ENCODE peak calls at places on chromosomes 4 and X, in seven cellular contexts. R, C, B, A, T, W and K are unnamed samples.

GRCh38 chr4:165201806-165202205 is 5.6 kb upstream of the KLHL2 start:
- DNase-seq in R (no peak), C (no peak), B (no peak), A (no peak), T (no peak), W (no peak), K (no peak)

GRCh38 chr4:4848540-4848939 is 10.9 kb upstream of the MSX1 start:
- DNase-seq in R (no peak), C (no peak), B (no peak), A (no peak), T (no peak), W (no peak), K (no peak)

GRCh38 chrX:9643807-9644206 is 121.8 kb downstream of the GPR143 start:
- DNase-seq in R (no peak), C (no peak), B (no peak), A (no peak), T (no peak), W (no peak), K (no peak)

GRCh38 chr4:38873290-38873949 is 5.8 kb downstream of the FAM114A1 start:
- DNase-seq in R (no peak), C (no peak), B (no peak), A (no peak), T (no peak), W (no peak), K (no peak)

GRCh38 chrX:48617542-48618340 is 20.4 kb downstream of the WDR13 start:
- DNase-seq in R (no peak), C (no peak), B (no peak), A (peak), T (no peak), W (no peak), K (no peak)

GRCh38 chrX:108516184-108516583 is 76.5 kb downstream of the COL4A5 start:
- DNase-seq in R (peak), C (no peak), B (no peak), A (no peak), T (peak), W (no peak), K (no peak)

GRCh38 chr4:175509320-175509719 is 302.7 kb downstream of the GPM6A start:
- DNase-seq in R (no peak), C (peak), B (peak), A (peak), T (no peak), W (no peak), K (no peak)

GRCh38 chr4:113537183-113537977 is 224.2 kb downstream of the CAMK2D start:
- DNase-seq in R (no peak), C (no peak), B (no peak), A (no peak), T (no peak), W (no peak), K (no peak)

GRCh38 chr4:44760142-44760898 is 34.0 kb upstream of the GNPDA2 start:
- DNase-seq in R (peak), C (no peak), B (no peak), A (peak), T (peak), W (peak), K (peak)

GRCh38 chr4:26484032-26484515 is 6.2 kb downstream of the CCKAR start:
- DNase-seq in R (peak), C (no peak), B (no peak), A (no peak), T (peak), W (no peak), K (no peak)

GRCh38 chr4:8505229-8505628 is 64.7 kb downstream of the TRMT44 start:
- DNase-seq in R (no peak), C (no peak), B (no peak), A (no peak), T (no peak), W (no peak), K (no peak)

GRCh38 chrX:135549519-135549918 is 29.1 kb downstream of the INTS6L start:
- DNase-seq in R (no peak), C (no peak), B (no peak), A (no peak), T (no peak), W (no peak), K (no peak)

GRCh38 chrX:68299923-68300322 is 133.4 kb downstream of the OPHN1 start:
- DNase-seq in R (peak), C (no peak), B (no peak), A (no peak), T (no peak), W (no peak), K (no peak)

GRCh38 chrX:24874604-24875247 is 141.0 kb downstream of the ARX start:
- DNase-seq in R (no peak), C (peak), B (no peak), A (peak), T (no peak), W (no peak), K (no peak)

GRCh38 chr4:157172011-157172410 is 48.5 kb upstream of the GRIA2 start:
- DNase-seq in R (peak), C (no peak), B (no peak), A (peak), T (no peak), W (no peak), K (no peak)

GRCh38 chr4:83320548-83320947 is 14.1 kb downstream of the HPSE start:
- DNase-seq in R (peak), C (no peak), B (no peak), A (no peak), T (peak), W (no peak), K (peak)

GRCh38 chrX:49673394-49673793 is 22.4 kb downstream of the PAGE1 start:
- DNase-seq in R (no peak), C (no peak), B (no peak), A (peak), T (no peak), W (no peak), K (no peak)

GRCh38 chr4:81304871-81305270 is 89.8 kb upstream of the PRKG2 start:
- DNase-seq in R (peak), C (no peak), B (no peak), A (no peak), T (peak), W (no peak), K (no peak)

GRCh38 chrX:134622056-134622812 is 36.0 kb downstream of the PLAC1 start:
- DNase-seq in R (peak), C (peak), B (peak), A (peak), T (peak), W (no peak), K (no peak)

GRCh38 chr4:30770049-30770549 is 49.9 kb downstream of the PCDH7 start:
- DNase-seq in R (peak), C (no peak), B (no peak), A (no peak), T (peak), W (no peak), K (no peak)

GRCh38 chrX:109294097-109294815 is 187.6 kb downstream of the GUCY2F start:
- DNase-seq in R (no peak), C (no peak), B (no peak), A (no peak), T (no peak), W (no peak), K (no peak)

GRCh38 chr4:41670982-41671381 is 77.5 kb downstream of the PHOX2B start:
- DNase-seq in R (no peak), C (no peak), B (no peak), A (no peak), T (no peak), W (no peak), K (no peak)

GRCh38 chrX:41332408-41332987 is 1.5 kb upstream of the DDX3X start:
- DNase-seq in R (peak), C (no peak), B (no peak), A (peak), T (no peak), W (no peak), K (no peak)

GRCh38 chr4:128502818-128503527 is 215.4 kb upstream of the PGRMC2 start:
- DNase-seq in R (no peak), C (no peak), B (no peak), A (no peak), T (no peak), W (no peak), K (no peak)

GRCh38 chr4:4480685-4481393 is 61.0 kb downstream of the STX18 start:
- DNase-seq in R (peak), C (no peak), B (no peak), A (peak), T (peak), W (no peak), K (no peak)

GRCh38 chr4:142044271-142044670 is 407.9 kb downstream of the IL15 start:
- DNase-seq in R (peak), C (no peak), B (no peak), A (peak), T (no peak), W (no peak), K (no peak)

GRCh38 chr4:167233523-167234387 is 539 bp downstream of the SPOCK3 start:
- DNase-seq in R (no peak), C (peak), B (no peak), A (peak), T (peak), W (peak), K (no peak)

GRCh38 chrX:110750526-110751189 is 45.0 kb downstream of the CHRDL1 start:
- DNase-seq in R (no peak), C (no peak), B (no peak), A (peak), T (no peak), W (no peak), K (no peak)

GRCh38 chrX:80388206-80388605 is 32.0 kb upstream of the TENT5D start:
- DNase-seq in R (no peak), C (no peak), B (no peak), A (no peak), T (no peak), W (no peak), K (no peak)

GRCh38 chrX:150036641-150037040 is 98.3 kb upstream of the EOLA2 start:
- DNase-seq in R (no peak), C (no peak), B (no peak), A (no peak), T (no peak), W (no peak), K (no peak)

GRCh38 chrX:148933881-148934280 is 433.5 kb downstream of the AFF2 start:
- DNase-seq in R (no peak), C (no peak), B (no peak), A (no peak), T (no peak), W (no peak), K (peak)

GRCh38 chr4:102531441-102531840 is 30.3 kb downstream of the NFKB1 start:
- DNase-seq in R (peak), C (no peak), B (no peak), A (no peak), T (no peak), W (no peak), K (no peak)

GRCh38 chr4:102530986-102531385 is 29.8 kb downstream of the NFKB1 start:
- DNase-seq in R (no peak), C (no peak), B (no peak), A (no peak), T (no peak), W (no peak), K (no peak)

GRCh38 chr4:102527695-102528094 is 26.5 kb downstream of the NFKB1 start:
- DNase-seq in R (no peak), C (no peak), B (no peak), A (no peak), T (peak), W (no peak), K (no peak)

GRCh38 chr4:102533348-102533747 is 32.2 kb downstream of the NFKB1 start:
- DNase-seq in R (no peak), C (no peak), B (no peak), A (no peak), T (no peak), W (no peak), K (no peak)

DNA sequence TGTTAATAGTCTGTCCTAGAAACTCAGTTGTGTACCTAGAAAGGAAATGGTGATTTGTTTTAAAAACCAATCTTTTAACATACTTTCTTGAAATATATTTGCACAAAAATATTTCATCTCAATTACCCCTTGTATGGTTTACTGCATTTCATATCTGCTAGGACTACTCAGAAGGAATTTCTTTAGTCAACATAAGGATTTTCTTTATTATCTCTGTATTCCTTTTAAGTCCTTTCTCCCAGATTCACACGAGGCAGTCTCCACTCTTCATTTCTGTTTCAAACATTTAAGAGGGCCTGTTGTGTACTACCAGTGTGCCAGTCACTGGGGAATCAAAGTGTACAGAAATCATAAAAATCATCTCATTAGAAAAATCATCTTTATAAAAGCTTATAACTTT is 28.8 kb downstream of the NFKB1 start:
- DNase-seq in R (no peak), C (no peak), B (no peak), A (no peak), T (no peak), W (no peak), K (no peak)
- H4K8ac ChIP-seq in R (no peak), C (no peak), B (no peak), A (no peak), T (no peak), W (no peak), K (no peak)

GRCh38 chr4:56606385-56606784 is 74.7 kb downstream of the HOPX start:
- DNase-seq in R (no peak), C (no peak), B (no peak), A (peak), T (no peak), W (no peak), K (peak)
- H4K8ac ChIP-seq in R (no peak), C (no peak), B (no peak), A (no peak), T (no peak), W (no peak), K (no peak)

GRCh38 chrX:39750798-39751197 is 347.0 kb downstream of the BCOR start:
- DNase-seq in R (no peak), C (no peak), B (no peak), A (no peak), T (no peak), W (no peak), K (no peak)

GRCh38 chrX:39752820-39753219 is 344.9 kb downstream of the BCOR start:
- DNase-seq in R (peak), C (no peak), B (no peak), A (no peak), T (peak), W (no peak), K (no peak)

GRCh38 chrX:39749135-39749534 is 348.6 kb downstream of the BCOR start:
- DNase-seq in R (no peak), C (no peak), B (no peak), A (no peak), T (no peak), W (no peak), K (no peak)

GRCh38 chrX:39750246-39750790 is 347.4 kb downstream of the BCOR start:
- DNase-seq in R (no peak), C (no peak), B (no peak), A (no peak), T (no peak), W (no peak), K (no peak)

DNA sequence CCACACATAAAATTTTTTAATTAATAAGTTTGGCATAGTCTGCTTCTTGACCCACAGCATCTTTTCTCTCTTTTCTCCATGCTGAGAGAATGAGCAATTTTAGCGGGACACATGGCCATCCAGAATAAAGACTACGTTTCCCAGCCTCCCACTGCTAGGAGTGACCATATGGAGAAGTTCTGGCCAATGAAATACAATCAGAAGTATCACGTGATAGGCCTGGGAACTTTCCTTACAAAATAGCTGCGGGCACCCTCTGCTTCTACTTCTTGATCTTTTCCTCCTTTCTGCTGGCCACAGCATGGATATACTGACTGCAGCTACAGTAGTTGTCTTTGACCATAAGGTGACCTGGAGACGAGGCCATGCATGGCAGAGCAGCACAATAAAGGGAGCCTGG is 348.0 kb downstream of the BCOR start:
- DNase-seq in R (no peak), C (no peak), B (no peak), A (peak), T (no peak), W (no peak), K (peak)
- H4K8ac ChIP-seq in R (no peak), C (no peak), B (no peak), A (no peak), T (no peak), W (no peak), K (no peak)

GRCh38 chr4:88591787-88592599 is at the start of gene HERC3:
- DNase-seq in R (peak), C (peak), B (peak), A (peak), T (peak), W (peak), K (peak)

GRCh38 chr4:88583643-88584470 is 8.4 kb upstream of the HERC3 start:
- DNase-seq in R (no peak), C (no peak), B (no peak), A (no peak), T (no peak), W (no peak), K (peak)

GRCh38 chr4:88584471-88584900 is 7.8 kb upstream of the HERC3 start:
- DNase-seq in R (no peak), C (no peak), B (no peak), A (peak), T (no peak), W (no peak), K (no peak)

GRCh38 chr4:88585908-88586307 is 6.4 kb upstream of the HERC3 start:
- DNase-seq in R (peak), C (no peak), B (no peak), A (no peak), T (peak), W (no peak), K (peak)

GRCh38 chr4:88587285-88587684 is 5.0 kb upstream of the HERC3 start:
- DNase-seq in R (no peak), C (no peak), B (no peak), A (no peak), T (no peak), W (no peak), K (no peak)
- H4K8ac ChIP-seq in R (no peak), C (no peak), B (no peak), A (no peak), T (no peak), W (no peak), K (no peak)

GRCh38 chr4:150493846-150494245 is 88.1 kb upstream of the MAB21L2 start:
- DNase-seq in R (no peak), C (no peak), B (no peak), A (no peak), T (no peak), W (no peak), K (no peak)
- H4K8ac ChIP-seq in R (no peak), C (no peak), B (no peak), A (no peak), T (no peak), W (no peak), K (no peak)

DNA sequence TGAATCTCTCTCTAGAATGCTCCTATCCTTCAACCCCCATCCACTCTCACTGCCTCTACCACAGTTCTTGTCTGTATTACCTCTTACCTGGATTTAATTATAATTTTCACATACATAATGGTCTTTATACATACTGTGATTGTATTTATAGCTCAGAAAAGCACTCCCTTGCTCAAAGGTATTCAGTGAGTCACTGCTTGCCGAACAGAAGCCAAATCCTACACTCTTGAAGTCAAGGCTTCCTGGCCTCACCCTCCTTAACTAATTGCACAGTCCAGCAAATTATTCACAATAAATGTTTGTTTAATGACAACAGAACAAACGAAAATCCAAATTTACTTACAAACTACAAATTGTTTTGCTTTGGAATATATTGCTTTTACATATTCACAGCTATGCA is 159.5 kb downstream of the KLHL13 start:
- DNase-seq in R (peak), C (no peak), B (no peak), A (no peak), T (no peak), W (no peak), K (no peak)
- H4K8ac ChIP-seq in R (no peak), C (no peak), B (no peak), A (no peak), T (no peak), W (no peak), K (no peak)

DNA sequence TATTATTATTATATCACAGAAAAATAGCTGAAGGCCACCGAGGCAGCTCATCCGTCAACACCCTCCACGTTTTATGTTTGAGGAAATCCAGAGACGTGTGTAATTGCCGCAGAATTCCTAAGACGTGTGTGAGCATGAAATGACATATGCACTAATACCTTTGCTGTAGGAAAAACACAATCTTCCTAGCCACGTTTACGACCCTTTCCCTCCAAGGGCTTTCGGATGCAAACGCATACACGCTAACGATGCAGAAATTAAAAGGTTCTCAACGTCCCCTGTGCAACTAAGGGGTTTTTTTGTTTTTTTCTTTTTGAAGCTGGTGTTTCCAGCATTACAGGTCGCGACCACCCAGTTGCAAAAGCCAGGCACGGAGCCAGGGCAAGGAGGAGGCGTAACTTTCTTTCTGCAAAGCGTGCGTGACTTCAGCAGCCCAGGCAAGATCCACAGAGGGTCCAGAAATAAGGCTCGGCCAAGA is 33.8 kb downstream of the CRLF2 start:
- DNase-seq in R (no peak), C (no peak), B (no peak), A (no peak), T (peak), W (no peak), K (peak)
- H4K8ac ChIP-seq in R (no peak), C (no peak), B (no peak), A (no peak), T (no peak), W (no peak), K (no peak)

GRCh38 chrX:154534526-154535322 is 11.9 kb downstream of the G6PD start:
- DNase-seq in R (peak), C (peak), B (peak), A (peak), T (peak), W (peak), K (peak)
- H4K8ac ChIP-seq in R (no peak), C (no peak), B (no peak), A (no peak), T (peak), W (no peak), K (peak)

GRCh38 chr4:150217804-150218203 is 139.6 kb downstream of the DCLK2 start:
- DNase-seq in R (no peak), C (no peak), B (no peak), A (no peak), T (no peak), W (no peak), K (no peak)
- H4K8ac ChIP-seq in R (peak), C (no peak), B (no peak), A (no peak), T (no peak), W (no peak), K (no peak)